ENCODE peak calls at places on chromosomes 3 and 15, in seven cellular contexts. L, H, M, I, A, C and O are unnamed samples.

GRCh38 chr3:194587438-194587931 is 45.7 kb downstream of the TMEM44 start:
- DNase-seq in L (no peak), H (peak; percentile 92), M (no peak), I (peak; percentile 62), A (no peak), C (no peak), O (no peak)

GRCh38 chr3:162586591-162586990 is 1090.0 kb downstream of the OTOL1 start:
- DNase-seq in L (no peak), H (no peak), M (no peak), I (peak; percentile 77), A (no peak), C (no peak), O (no peak)

GRCh38 chr3:21188459-21188858 is 562.6 kb downstream of the ZNF385D start:
- DNase-seq in L (no peak), H (no peak), M (no peak), I (no peak), A (no peak), C (no peak), O (no peak)

GRCh38 chr15:101326026-101326315 is 30.9 kb upstream of the SNRPA1 start:
- DNase-seq in L (no peak), H (no peak), M (no peak), I (no peak), A (no peak), C (no peak), O (no peak)

GRCh38 chr3:58835075-58835474 is 168.5 kb upstream of the FAM3D start:
- DNase-seq in L (no peak), H (no peak), M (no peak), I (peak; percentile 62), A (no peak), C (no peak), O (no peak)

GRCh38 chr3:33658971-33659848 is 58.8 kb downstream of the CLASP2 start:
- DNase-seq in L (no peak), H (peak; percentile 64), M (peak; percentile 79), I (peak; percentile 88), A (peak; percentile 80), C (peak; percentile 80), O (peak; percentile 57)

GRCh38 chr3:170622369-170623159 is 36.7 kb upstream of the SLC7A14 start:
- DNase-seq in L (no peak), H (no peak), M (no peak), I (peak; percentile 65), A (no peak), C (no peak), O (no peak)

GRCh38 chr15:83372434-83372873 is 74.7 kb upstream of the SH3GL3 start:
- DNase-seq in L (no peak), H (no peak), M (no peak), I (peak; percentile 17), A (no peak), C (peak; percentile 5), O (no peak)

GRCh38 chr3:188788621-188789081 is 383.1 kb upstream of the TPRG1 start:
- DNase-seq in L (peak; percentile 63), H (no peak), M (no peak), I (peak; percentile 100), A (no peak), C (no peak), O (no peak)

GRCh38 chr3:10459954-10460754 is 45.2 kb downstream of the ATP2B2 start:
- DNase-seq in L (peak; percentile 15), H (no peak), M (peak; percentile 92), I (peak; percentile 74), A (no peak), C (no peak), O (no peak)

GRCh38 chr3:24315991-24316390 is 178.7 kb downstream of the THRB start:
- DNase-seq in L (no peak), H (no peak), M (no peak), I (peak; percentile 58), A (no peak), C (no peak), O (no peak)

GRCh38 chr15:69809421-69809820 is 288.3 kb downstream of the TLE3 start:
- DNase-seq in L (no peak), H (no peak), M (no peak), I (no peak), A (no peak), C (no peak), O (no peak)

GRCh38 chr3:159814161-159814560 is 174.5 kb upstream of the IL12A start:
- DNase-seq in L (no peak), H (no peak), M (no peak), I (peak; percentile 53), A (no peak), C (no peak), O (peak; percentile 95)

GRCh38 chr3:107062787-107063186 is 314.5 kb upstream of the CCDC54 start:
- DNase-seq in L (no peak), H (no peak), M (no peak), I (no peak), A (no peak), C (no peak), O (no peak)

GRCh38 chr3:21433751-21434150 is 317.3 kb downstream of the ZNF385D start:
- DNase-seq in L (no peak), H (no peak), M (no peak), I (no peak), A (no peak), C (no peak), O (no peak)

GRCh38 chr3:192867645-192868044 is 50.0 kb downstream of the MB21D2 start:
- DNase-seq in L (no peak), H (no peak), M (no peak), I (no peak), A (no peak), C (no peak), O (no peak)

GRCh38 chr3:73389104-73389809 is 235.5 kb downstream of the PDZRN3 start:
- DNase-seq in L (no peak), H (no peak), M (no peak), I (no peak), A (no peak), C (no peak), O (no peak)

GRCh38 chr3:14768881-14769280 is 49.9 kb upstream of the FGD5 start:
- DNase-seq in L (no peak), H (peak; percentile 50), M (no peak), I (no peak), A (no peak), C (no peak), O (no peak)

GRCh38 chr3:127800508-127800907 is 21.8 kb downstream of the MGLL start:
- DNase-seq in L (no peak), H (no peak), M (no peak), I (peak; percentile 51), A (no peak), C (no peak), O (no peak)

GRCh38 chr15:85541744-85542143 is 161.3 kb downstream of the AKAP13 start:
- DNase-seq in L (no peak), H (no peak), M (no peak), I (peak; percentile 38), A (no peak), C (no peak), O (no peak)

GRCh38 chr3:17579289-17580031 is 163.0 kb downstream of the TBC1D5 start:
- DNase-seq in L (no peak), H (no peak), M (no peak), I (peak; percentile 51), A (no peak), C (no peak), O (no peak)

GRCh38 chr3:13707456-13707855 is 158.5 kb downstream of the FBLN2 start:
- DNase-seq in L (no peak), H (peak; percentile 37), M (peak; percentile 23), I (no peak), A (no peak), C (no peak), O (no peak)

GRCh38 chr3:194280777-194281176 is 70.4 kb downstream of the CPN2 start:
- DNase-seq in L (no peak), H (no peak), M (peak; percentile 22), I (no peak), A (no peak), C (no peak), O (no peak)

GRCh38 chr3:159128628-159129027 is 326.8 kb downstream of the MFSD1 start:
- DNase-seq in L (no peak), H (no peak), M (no peak), I (peak; percentile 90), A (no peak), C (no peak), O (no peak)

GRCh38 chr3:176430244-176430893 is 766.9 kb downstream of the TBL1XR1 start:
- DNase-seq in L (no peak), H (no peak), M (no peak), I (peak; percentile 59), A (peak; percentile 43), C (peak; percentile 41), O (peak; percentile 61)

GRCh38 chr3:140816372-140816771 is 125.3 kb upstream of the SLC25A36 start:
- DNase-seq in L (no peak), H (no peak), M (no peak), I (no peak), A (no peak), C (no peak), O (no peak)

GRCh38 chr3:146142757-146143156 is 18.2 kb downstream of the PLOD2 start:
- DNase-seq in L (no peak), H (no peak), M (no peak), I (peak; percentile 78), A (no peak), C (no peak), O (no peak)

GRCh38 chr3:22729981-22730380 is 473.1 kb upstream of the UBE2E2 start:
- DNase-seq in L (no peak), H (no peak), M (no peak), I (peak; percentile 7), A (no peak), C (no peak), O (no peak)

GRCh38 chr15:58260911-58261267 is 122.7 kb downstream of the AQP9 start:
- DNase-seq in L (no peak), H (no peak), M (no peak), I (peak; percentile 43), A (peak; percentile 54), C (no peak), O (peak; percentile 66)

GRCh38 chr3:195269375-195270078 is 1.4 kb downstream of the XXYLT1 start:
- DNase-seq in L (no peak), H (no peak), M (no peak), I (no peak), A (no peak), C (no peak), O (no peak)

GRCh38 chr3:187490366-187490765 is 122.2 kb downstream of the RTP4 start:
- DNase-seq in L (no peak), H (no peak), M (no peak), I (peak; percentile 3), A (no peak), C (no peak), O (no peak)

GRCh38 chr3:52328536-52329080 is 12.5 kb downstream of the DNAH1 start:
- DNase-seq in L (no peak), H (no peak), M (no peak), I (no peak), A (no peak), C (peak; percentile 75), O (no peak)

GRCh38 chr3:127652246-127652995 is 20.3 kb upstream of the ABTB1 start:
- DNase-seq in L (no peak), H (peak; percentile 70), M (peak; percentile 76), I (peak; percentile 44), A (no peak), C (peak; percentile 74), O (peak; percentile 6)

GRCh38 chr3:34533468-34533867 is 735.0 kb downstream of the PDCD6IP start:
- DNase-seq in L (no peak), H (no peak), M (no peak), I (no peak), A (no peak), C (no peak), O (no peak)

GRCh38 chr3:156609115-156609514 is 54.2 kb upstream of the SSR3 start:
- DNase-seq in L (no peak), H (no peak), M (no peak), I (no peak), A (no peak), C (no peak), O (no peak)

GRCh38 chr3:48034000-48034516 is 17.8 kb upstream of the MAP4 start:
- DNase-seq in L (no peak), H (no peak), M (no peak), I (peak; percentile 88), A (no peak), C (peak; percentile 56), O (no peak)

GRCh38 chr3:52099006-52099405 is 42.6 kb upstream of the DUSP7 start:
- DNase-seq in L (no peak), H (no peak), M (no peak), I (no peak), A (no peak), C (no peak), O (no peak)